ENCODE peak calls at places on chromosomes 5 and 9, in nine cellular contexts. C is activated CD4-positive, alpha-beta T cell treated with anti-CD3 and anti-CD28 coated beads for 36 hours; N is GM19239; T is RPMI7951; S is left ventricle myocardium inferior; V is mesenteric fat pad; X is mucosa of descending colon; E is fibroblast of the aortic adventitia; P is GDM1. K is an unnamed sample.
A peak's percentile ranks its signal among the peaks of the same experiment; 100 is the strongest.

GRCh38 chr5:131810510-131811249 is 13.9 kb upstream of the FNIP1 start:
- DNase-seq in N (no peak), C (no peak), T (no peak), P (peak; percentile 22), V (no peak), E (peak; percentile 66), S (no peak), X (no peak), K (no peak)

GRCh38 chr9:113488490-113488889 is 25.0 kb downstream of the RGS3 start:
- DNase-seq in N (no peak), P (no peak), V (peak; percentile 74), S (peak; percentile 41), E (peak; percentile 26), T (peak; percentile 20), X (no peak), C (no peak), K (no peak)

GRCh38 chr5:133247881-133248642 is 196.2 kb downstream of the HSPA4 start:
- DNase-seq in P (no peak), X (peak; percentile 43), V (no peak), S (no peak), E (peak; percentile 55), T (peak; percentile 74), N (no peak), C (no peak), K (no peak)

GRCh38 chr9:98502976-98503325 is 205.8 kb downstream of the GABBR2 start:
- DNase-seq in P (no peak), T (peak; percentile 30), X (no peak), E (peak; percentile 59), S (peak; percentile 26), N (no peak), C (no peak), V (no peak), K (no peak)

GRCh38 chr9:96858670-96859069 is 4.4 kb upstream of the ZNF782 start:
- DNase-seq in V (no peak), X (no peak), S (no peak), E (no peak), T (peak; percentile 9), P (no peak), N (no peak), C (no peak), K (no peak)

GRCh38 chr9:99787552-99787951 is 34.1 kb upstream of the NR4A3 start:
- DNase-seq in V (no peak), T (no peak), X (no peak), N (no peak), P (no peak), E (no peak), S (no peak), C (no peak), K (no peak)

GRCh38 chr5:103132684-103133083 is 12.6 kb downstream of the PPIP5K2 start:
- DNase-seq in C (no peak), S (no peak), P (no peak), X (no peak), V (no peak), N (no peak), E (no peak), T (no peak), K (no peak)

GRCh38 chr5:95697781-95698681 is 15.2 kb upstream of the SPATA9 start:
- DNase-seq in S (no peak), P (no peak), T (peak; percentile 37), X (no peak), N (no peak), C (no peak), V (no peak), E (no peak), K (no peak)

GRCh38 chr9:136960212-136960937 is 8.3 kb downstream of the LCN12 start:
- DNase-seq in X (no peak), S (no peak), E (no peak), V (no peak), T (no peak), C (no peak), N (no peak), P (no peak), K (no peak)

GRCh38 chr9:81772144-81772543 is 82.8 kb upstream of the TLE1 start:
- DNase-seq in X (no peak), V (no peak), P (no peak), T (no peak), S (no peak), N (no peak), E (peak; percentile 19), C (no peak), K (no peak)

GRCh38 chr5:168895295-168896019 is 316.3 kb upstream of the PANK3 start:
- DNase-seq in P (no peak), S (no peak), N (no peak), C (no peak), E (no peak), T (no peak), X (no peak), V (no peak), K (no peak)

GRCh38 chr9:134378901-134379338 is 52.7 kb downstream of the RXRA start:
- DNase-seq in E (peak; percentile 53), N (no peak), X (peak; percentile 75), S (peak; percentile 70), T (no peak), C (no peak), V (no peak), P (no peak), K (no peak)

GRCh38 chr9:99199938-99200539 is 21.7 kb downstream of the ALG2 start:
- DNase-seq in T (no peak), X (no peak), V (no peak), P (no peak), C (no peak), N (no peak), E (no peak), S (no peak), K (no peak)

GRCh38 chr5:773517-774264 is 10.8 kb downstream of the ZDHHC11B start:
- DNase-seq in X (peak; percentile 20), T (no peak), V (peak; percentile 94), C (no peak), N (no peak), E (no peak), S (no peak), P (no peak), K (no peak)

GRCh38 chr5:68652507-68652906 is 437.0 kb downstream of the PIK3R1 start:
- DNase-seq in N (no peak), T (peak; percentile 53), P (no peak), E (peak; percentile 82), C (no peak), X (no peak), S (no peak), V (no peak), K (no peak)

GRCh38 chr5:142466195-142466951 is 141.6 kb upstream of the SPRY4 start:
- DNase-seq in X (no peak), N (no peak), E (peak; percentile 28), V (no peak), P (no peak), S (no peak), C (no peak), T (peak; percentile 80), K (no peak)

GRCh38 chr5:65209341-65209740 is 272.4 kb downstream of the ADAMTS6 start:
- DNase-seq in X (no peak), S (no peak), N (no peak), P (no peak), C (no peak), E (peak; percentile 86), V (no peak), T (peak; percentile 86), K (no peak)

GRCh38 chr5:80174790-80175189 is 81.1 kb downstream of the SERINC5 start:
- DNase-seq in X (no peak), V (no peak), C (no peak), P (no peak), S (no peak), E (no peak), T (no peak), N (no peak), K (no peak)

GRCh38 chr5:169160405-169160901 is 140.5 kb downstream of the SLIT3 start:
- DNase-seq in X (no peak), C (no peak), P (no peak), N (no peak), V (no peak), T (peak; percentile 47), E (peak; percentile 97), S (no peak), K (no peak)

GRCh38 chr9:37184905-37185867 is 64.8 kb downstream of the ZCCHC7 start:
- DNase-seq in E (no peak), P (no peak), V (no peak), X (no peak), S (no peak), C (no peak), T (no peak), N (no peak), K (no peak)

GRCh38 chr5:37888476-37888875 is 48.6 kb upstream of the GDNF start:
- DNase-seq in X (no peak), S (no peak), T (peak; percentile 95), V (no peak), E (peak; percentile 10), P (no peak), N (no peak), C (no peak), K (no peak)

GRCh38 chr5:116672203-116672602 is 97.6 kb upstream of the SEMA6A start:
- DNase-seq in P (no peak), V (no peak), E (no peak), X (no peak), N (no peak), S (no peak), T (no peak), C (no peak), K (no peak)

GRCh38 chr5:95986001-95986400 is 24.4 kb upstream of the ELL2 start:
- DNase-seq in T (no peak), X (no peak), S (no peak), N (no peak), P (no peak), E (peak; percentile 41), C (no peak), V (no peak), K (no peak)

GRCh38 chr9:136777359-136777758 is 13.0 kb upstream of the LCN15 start:
- DNase-seq in V (no peak), E (no peak), P (no peak), C (no peak), X (peak; percentile 70), N (no peak), T (no peak), S (no peak), K (no peak)

GRCh38 chr9:92607088-92607487 is 62.8 kb downstream of the IPPK start:
- DNase-seq in E (peak; percentile 82), T (no peak), P (no peak), V (no peak), N (no peak), X (no peak), C (no peak), S (no peak), K (no peak)

GRCh38 chr5:132012385-132013005 is 1.0 kb upstream of the ACSL6 start:
- DNase-seq in V (peak; percentile 82), T (peak; percentile 45), S (peak; percentile 43), X (peak; percentile 30), P (peak; percentile 11), E (peak; percentile 72), C (peak; percentile 60), N (no peak), K (no peak)

GRCh38 chr5:100722657-100723056 is 180.4 kb downstream of the ST8SIA4 start:
- DNase-seq in S (no peak), X (no peak), N (no peak), T (no peak), P (no peak), C (no peak), E (no peak), V (no peak), K (no peak)